ENCODE peak calls at places on chromosomes 4 and X, in eight cellular contexts. C, R, Q, J, L, S, F and U are unnamed samples.

GRCh38 chr4:173503330-173504180 is 26.5 kb downstream of the HAND2 start:
- DNase-seq in Q (no peak), L (no peak), F (no peak), R (no peak), S (no peak), J (no peak), C (no peak), U (no peak)

GRCh38 chr4:74715731-74716435 is 78.4 kb downstream of the BTC start:
- DNase-seq in R (no peak), L (no peak), F (peak), C (no peak), Q (no peak), S (no peak), J (no peak), U (no peak)

GRCh38 chrX:8721536-8721935 is 10.4 kb downstream of the ANOS1 start:
- DNase-seq in R (no peak), S (no peak), L (no peak), F (peak), Q (no peak), J (no peak), C (no peak), U (no peak)

GRCh38 chr4:146398896-146399443 is 122.8 kb downstream of the SLC10A7 start:
- DNase-seq in J (no peak), L (no peak), R (no peak), S (no peak), Q (no peak), C (no peak), F (no peak), U (no peak)

GRCh38 chrX:27380163-27380845 is 82.8 kb downstream of the PPP4R3C start:
- DNase-seq in J (no peak), S (no peak), R (no peak), Q (no peak), F (no peak), L (no peak), C (no peak), U (no peak)

GRCh38 chrX:134144231-134144630 is 92.8 kb upstream of the CCDC160 start:
- DNase-seq in C (no peak), Q (no peak), J (peak), S (peak), R (no peak), L (peak), F (peak), U (no peak)

GRCh38 chr4:25169446-25169845 is 9.2 kb upstream of the SEPSECS start:
- DNase-seq in Q (no peak), J (no peak), S (no peak), F (no peak), C (no peak), R (no peak), L (no peak), U (no peak)

GRCh38 chr4:72314869-72315268 is 254.2 kb downstream of the ADAMTS3 start:
- DNase-seq in J (peak), F (peak), R (no peak), C (peak), S (peak), L (peak), Q (no peak), U (no peak)